ENCODE peak calls at places on chromosome 12, in six cellular contexts. L, S, U, Y, H and P are unnamed samples.

GRCh38 chr12:68560823-68561422 is 49.8 kb upstream of the RAP1B start:
- DNase-seq in L (no peak), S (no peak), U (no peak), Y (no peak), H (no peak), P (no peak)

GRCh38 chr12:131872154-131873046 is 22.0 kb upstream of the ULK1 start:
- DNase-seq in L (no peak), S (no peak), U (peak), Y (no peak), H (peak), P (no peak)

GRCh38 chr12:109736552-109737108 is 23.0 kb downstream of the FAM222A start:
- DNase-seq in L (no peak), S (peak), U (peak), Y (peak), H (peak), P (peak)

GRCh38 chr12:53147653-53148052 is 32.9 kb upstream of the ZNF740 start:
- DNase-seq in L (no peak), S (no peak), U (no peak), Y (no peak), H (no peak), P (no peak)

GRCh38 chr12:106369624-106370346 is 12.2 kb downstream of the POLR3B start:
- DNase-seq in L (no peak), S (no peak), U (peak), Y (no peak), H (peak), P (no peak)

GRCh38 chr12:26287666-26288408 is 92.5 kb downstream of the SSPN start:
- DNase-seq in L (no peak), S (peak), U (peak), Y (no peak), H (no peak), P (no peak)

GRCh38 chr12:52646613-52647012 is 5.4 kb downstream of the KRT2 start:
- DNase-seq in L (no peak), S (no peak), U (no peak), Y (no peak), H (no peak), P (peak)

GRCh38 chr12:117363263-117363662 is 1.8 kb upstream of the NOS1 start:
- DNase-seq in L (no peak), S (no peak), U (no peak), Y (no peak), H (no peak), P (no peak)

GRCh38 chr12:93682846-93683261 is 5.7 kb downstream of the CRADD start:
- DNase-seq in L (no peak), S (no peak), U (no peak), Y (peak), H (no peak), P (no peak)

GRCh38 chr12:13562915-13563742 is 366.6 kb downstream of the EMP1 start:
- DNase-seq in L (no peak), S (no peak), U (no peak), Y (no peak), H (no peak), P (no peak)

GRCh38 chr12:20463920-20464524 is 95.7 kb downstream of the PDE3A start:
- DNase-seq in L (peak), S (no peak), U (peak), Y (peak), H (peak), P (no peak)

GRCh38 chr12:10130042-10130441 is at the start of gene CLEC7A:
- DNase-seq in L (peak), S (no peak), U (no peak), Y (no peak), H (no peak), P (no peak)

GRCh38 chr12:62123721-62124203 is 136.4 kb upstream of the USP15 start:
- DNase-seq in L (peak), S (peak), U (peak), Y (peak), H (peak), P (no peak)

GRCh38 chr12:78938341-78939084 is 73.9 kb downstream of the SYT1 start:
- DNase-seq in L (no peak), S (no peak), U (no peak), Y (no peak), H (no peak), P (no peak)

GRCh38 chr12:80946591-80946990 is 8.9 kb upstream of the LIN7A start:
- DNase-seq in L (no peak), S (no peak), U (no peak), Y (no peak), H (peak), P (no peak)

GRCh38 chr12:71576546-71576945 is 87.1 kb downstream of the ZFC3H1 start:
- DNase-seq in L (no peak), S (no peak), U (no peak), Y (no peak), H (no peak), P (no peak)

GRCh38 chr12:50220357-50221061 is 53.3 kb upstream of the CERS5 start:
- DNase-seq in L (peak), S (no peak), U (no peak), Y (peak), H (peak), P (no peak)

GRCh38 chr12:28110329-28110728 is 79.9 kb upstream of the CCDC91 start:
- DNase-seq in L (no peak), S (no peak), U (no peak), Y (peak), H (no peak), P (no peak)

GRCh38 chr12:754238-754816 is 1.9 kb downstream of the WNK1 start:
- DNase-seq in L (peak), S (no peak), U (no peak), Y (peak), H (no peak), P (no peak)

GRCh38 chr12:2013527-2014223 is 9.4 kb upstream of the DCP1B start:
- DNase-seq in L (no peak), S (peak), U (no peak), Y (no peak), H (no peak), P (no peak)
- TF ChIP-seq CTCF in L (no peak), S (no peak), U (no peak), Y (no peak), H (no peak), P (no peak)

GRCh38 chr12:75488553-75488952 is 8.0 kb downstream of the GLIPR1 start:
- DNase-seq in L (peak), S (no peak), U (peak), Y (peak), H (peak), P (no peak)
- TF ChIP-seq CTCF in L (peak), S (no peak), U (peak), Y (peak), H (peak), P (no peak)

GRCh38 chr12:67269632-67270578 is 747 bp downstream of the CAND1 start:
- DNase-seq in L (peak), S (peak), U (peak), Y (peak), H (no peak), P (no peak)
- TF ChIP-seq CTCF in L (no peak), S (no peak), U (no peak), Y (no peak), H (peak), P (no peak)

DNA sequence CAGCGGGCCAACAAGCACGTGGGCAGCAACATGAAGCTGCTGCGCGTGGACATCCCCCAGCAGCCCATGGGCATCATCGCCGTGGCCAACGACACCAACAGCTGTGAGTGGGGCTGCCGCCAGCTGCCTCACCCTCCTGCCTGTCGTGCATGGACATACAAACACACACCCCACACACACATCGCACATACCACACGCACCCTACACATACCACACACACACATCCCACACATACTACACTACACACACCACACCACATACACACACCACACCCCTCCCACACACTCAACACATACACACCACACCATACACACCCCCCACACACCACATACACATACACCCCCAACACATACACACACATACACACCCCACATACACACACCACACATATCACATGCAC is 25.2 kb upstream of the NXPH4 start:
- DNase-seq in L (no peak), S (no peak), U (no peak), Y (no peak), H (no peak), P (no peak)
- TF ChIP-seq CTCF in L (no peak), S (no peak), U (no peak), Y (no peak), H (no peak), P (no peak)

GRCh38 chr12:104958009-104958945 is at the start of gene SLC41A2:
- DNase-seq in L (peak), S (peak), U (peak), Y (peak), H (peak), P (peak)
- TF ChIP-seq CTCF in L (peak), S (no peak), U (no peak), Y (no peak), H (peak), P (no peak)

DNA sequence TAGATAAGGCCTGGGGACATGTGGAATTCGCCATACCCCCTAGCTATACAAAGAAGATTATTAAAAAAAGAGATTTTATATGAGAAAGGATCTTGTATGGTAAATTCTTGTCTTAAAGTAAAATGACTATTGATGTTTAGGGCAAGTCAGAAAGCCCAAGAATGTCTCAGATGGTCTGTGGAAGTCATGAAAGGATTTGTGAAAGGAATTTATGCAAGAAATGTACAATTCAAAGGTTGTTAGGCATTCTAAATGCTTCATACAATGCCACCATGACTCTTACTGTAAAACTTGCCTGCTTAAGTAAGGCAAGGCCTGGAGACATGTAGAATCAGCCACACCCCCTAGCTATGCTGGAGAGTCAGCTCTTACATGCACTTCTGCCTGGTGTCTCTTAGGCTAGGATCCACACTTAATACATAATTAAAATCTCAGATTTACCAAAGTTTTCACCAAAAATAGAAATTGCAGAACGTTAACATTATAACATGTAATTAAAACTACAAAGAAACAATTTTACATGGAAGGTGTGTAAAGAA is 8.9 kb upstream of the ETNK1 start:
- DNase-seq in L (no peak), S (no peak), U (no peak), Y (no peak), H (no peak), P (no peak)
- TF ChIP-seq CTCF in L (no peak), S (no peak), U (no peak), Y (no peak), H (no peak), P (no peak)

DNA sequence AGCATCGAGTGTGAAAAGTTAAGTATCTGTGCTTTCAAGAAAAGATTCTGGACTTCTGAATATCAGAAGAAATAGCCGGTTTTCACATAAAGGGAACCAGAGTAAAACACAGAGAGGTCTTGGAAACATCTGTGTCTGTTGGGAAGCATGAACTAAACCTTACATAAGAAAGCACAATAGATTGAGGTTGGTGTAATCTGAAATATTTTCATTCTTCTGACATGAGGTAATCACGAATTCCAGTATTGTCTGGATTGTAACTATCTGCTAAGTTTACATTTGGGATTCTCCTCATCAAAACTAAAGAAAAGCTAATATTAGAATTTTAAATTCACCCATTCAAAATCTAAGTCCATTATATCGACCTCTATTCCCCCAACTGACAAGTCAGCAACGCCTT is 161.3 kb downstream of the CPNE8 start:
- DNase-seq in L (no peak), S (no peak), U (no peak), Y (no peak), H (no peak), P (no peak)
- TF ChIP-seq CTCF in L (no peak), S (no peak), U (no peak), Y (no peak), H (no peak), P (no peak)